ENCODE peak calls at places on chromosome 21, in nine cellular contexts. I is anterior cingulate cortex, B is T-helper 9 cell, H is MV-4-11, Q is tibial artery, C is GM12865, Z is neural crest cell, D is Right ventricle myocardium superior, Y is ELF-1. V is an unnamed sample.

GRCh38 chr21:35102488-35103407 is 53.6 kb upstream of the RUNX1 start:
- DNase-seq in Q (peak), H (peak), Z (no peak), B (peak), Y (no peak), I (peak), D (peak), C (peak), V (peak)

GRCh38 chr21:45396620-45396995 is 8.4 kb upstream of the COL18A1 start:
- DNase-seq in D (peak), B (no peak), I (no peak), H (no peak), Y (no peak), Z (no peak), Q (no peak), C (no peak), V (no peak)

GRCh38 chr21:34724857-34725195 is 56.0 kb downstream of the CLIC6 start:
- DNase-seq in Y (no peak), Q (no peak), H (no peak), D (no peak), C (no peak), I (no peak), B (no peak), Z (no peak), V (no peak)

GRCh38 chr21:45270306-45270821 is 17.3 kb downstream of the POFUT2 start:
- DNase-seq in Y (no peak), C (no peak), I (no peak), Z (no peak), H (no peak), B (no peak), D (peak), Q (peak), V (no peak)

GRCh38 chr21:31351438-31351837 is 7.4 kb upstream of the TIAM1 start:
- DNase-seq in H (no peak), D (no peak), Y (peak), B (no peak), Q (no peak), I (no peak), Z (no peak), C (no peak), V (no peak)

GRCh38 chr21:43910460-43910859 is 45.4 kb downstream of the AGPAT3 start:
- DNase-seq in Y (no peak), H (no peak), Q (no peak), C (no peak), Z (no peak), B (no peak), D (no peak), I (no peak), V (no peak)

GRCh38 chr21:45636921-45637646 is 6.4 kb upstream of the PCBP3 start:
- DNase-seq in H (no peak), B (no peak), C (no peak), Z (no peak), Y (no peak), I (no peak), D (no peak), Q (no peak), V (no peak)

GRCh38 chr21:38766987-38767722 is 38.6 kb upstream of the ETS2 start:
- DNase-seq in C (peak), Q (no peak), D (no peak), Y (peak), Z (no peak), B (peak), I (no peak), H (peak), V (peak)

GRCh38 chr21:43703068-43703880 is 15.7 kb upstream of the PDXK start:
- DNase-seq in I (no peak), Y (peak), Z (peak), H (peak), B (no peak), D (peak), C (no peak), Q (no peak), V (peak)

GRCh38 chr21:16863541-16863940 is 649.3 kb upstream of the CXADR start:
- DNase-seq in Q (no peak), H (peak), B (no peak), C (no peak), Y (no peak), D (no peak), I (no peak), Z (no peak), V (no peak)

GRCh38 chr21:23853796-23854379 is 1753.4 kb downstream of the MRPL39 start:
- DNase-seq in H (peak), B (no peak), D (no peak), C (peak), Q (no peak), I (no peak), Z (no peak), Y (no peak), V (no peak)

GRCh38 chr21:27700974-27701614 is 734.2 kb upstream of the ADAMTS5 start:
- DNase-seq in B (peak), Y (peak), I (peak), Z (peak), Q (peak), D (peak), C (peak), H (peak), V (peak)

GRCh38 chr21:39444406-39445145 is 1.0 kb downstream of the LCA5L start:
- DNase-seq in I (peak), Y (peak), H (no peak), D (no peak), Q (no peak), Z (no peak), C (no peak), B (no peak), V (no peak)

GRCh38 chr21:45574691-45575090 is 32.5 kb upstream of the SLC19A1 start:
- DNase-seq in B (no peak), Y (no peak), I (no peak), Z (no peak), C (no peak), H (no peak), D (no peak), Q (no peak), V (no peak)

GRCh38 chr21:36654341-36654740 is 44.6 kb upstream of the SIM2 start:
- DNase-seq in Q (no peak), Z (peak), I (peak), B (no peak), H (no peak), Y (no peak), C (no peak), D (no peak), V (no peak)

GRCh38 chr21:32994305-32994704 is 31.4 kb upstream of the OLIG2 start:
- DNase-seq in I (no peak), D (no peak), H (peak), Z (no peak), B (no peak), C (peak), Q (no peak), Y (peak), V (no peak)

GRCh38 chr21:45455321-45456013 is 50.5 kb downstream of the COL18A1 start:
- DNase-seq in I (peak), H (peak), C (no peak), D (peak), Q (no peak), B (no peak), Y (no peak), Z (no peak), V (no peak)

GRCh38 chr21:34889287-34889536 is 159.9 kb downstream of the RUNX1 start:
- DNase-seq in D (no peak), C (peak), B (peak), Y (peak), I (no peak), Z (peak), Q (peak), H (no peak), V (peak)

GRCh38 chr21:33578214-33578613 is 10.3 kb downstream of the DONSON start:
- DNase-seq in C (no peak), Z (no peak), H (no peak), Q (no peak), B (no peak), Y (no peak), D (no peak), I (no peak), V (no peak)

GRCh38 chr21:40707271-40707670 is 139.7 kb downstream of the DSCAM start:
- DNase-seq in Y (no peak), Q (no peak), H (no peak), D (no peak), Z (no peak), I (no peak), C (no peak), B (no peak), V (no peak)